ENCODE peak calls at places on chromosomes 7 and 10, in seven cellular contexts. One of them, this sample, is unnamed.

GRCh38 chr10:106557053-106557452 is 607.5 kb downstream of the SORCS1 start:
- DNase-seq in T-cell: no peak
- DNase-seq in HT1080: peak
- DNase-seq in stomach: no peak
- DNase-seq in activated CD4-positive, alpha-beta T cell treated with anti-CD3 and anti-CD28 coated beads, Interleukin-2, amount 10 ng/mL, durations not matched to agents 7 days and 5 days: no peak
- DNase-seq in adrenal gland: no peak
- DNase-seq in HEK293T: no peak
- DNase-seq in this sample: no peak

GRCh38 chr10:94129393-94130130 is 135.8 kb downstream of the PLCE1 start:
- DNase-seq in T-cell: no peak
- DNase-seq in HT1080: peak
- DNase-seq in HEK293T: no peak
- DNase-seq in stomach: no peak
- DNase-seq in activated CD4-positive, alpha-beta T cell treated with anti-CD3 and anti-CD28 coated beads, Interleukin-2, amount 10 ng/mL, durations not matched to agents 7 days and 5 days: no peak
- DNase-seq in adrenal gland: peak
- DNase-seq in this sample: no peak

GRCh38 chr10:47260505-47261111 is 39.4 kb upstream of the GDF10 start:
- DNase-seq in HEK293T: no peak
- DNase-seq in T-cell: no peak
- DNase-seq in adrenal gland: no peak
- DNase-seq in activated CD4-positive, alpha-beta T cell treated with anti-CD3 and anti-CD28 coated beads, Interleukin-2, amount 10 ng/mL, durations not matched to agents 7 days and 5 days: no peak
- DNase-seq in stomach: no peak
- DNase-seq in HT1080: no peak
- DNase-seq in this sample: no peak

GRCh38 chr10:126278846-126279245 is 109.4 kb downstream of the ADAM12 start:
- DNase-seq in stomach: no peak
- DNase-seq in HEK293T: no peak
- DNase-seq in HT1080: no peak
- DNase-seq in adrenal gland: no peak
- DNase-seq in T-cell: no peak
- DNase-seq in activated CD4-positive, alpha-beta T cell treated with anti-CD3 and anti-CD28 coated beads, Interleukin-2, amount 10 ng/mL, durations not matched to agents 7 days and 5 days: no peak
- DNase-seq in this sample: no peak

GRCh38 chr10:92204238-92204637 is 86.6 kb downstream of the CPEB3 start:
- DNase-seq in HEK293T: no peak
- DNase-seq in HT1080: no peak
- DNase-seq in activated CD4-positive, alpha-beta T cell treated with anti-CD3 and anti-CD28 coated beads, Interleukin-2, amount 10 ng/mL, durations not matched to agents 7 days and 5 days: no peak
- DNase-seq in stomach: no peak
- DNase-seq in T-cell: no peak
- DNase-seq in adrenal gland: no peak
- DNase-seq in this sample: no peak

GRCh38 chr10:95814011-95814727 is 58.2 kb downstream of the ENTPD1 start:
- DNase-seq in HEK293T: no peak
- DNase-seq in adrenal gland: peak
- DNase-seq in activated CD4-positive, alpha-beta T cell treated with anti-CD3 and anti-CD28 coated beads, Interleukin-2, amount 10 ng/mL, durations not matched to agents 7 days and 5 days: no peak
- DNase-seq in HT1080: peak
- DNase-seq in stomach: no peak
- DNase-seq in T-cell: no peak
- DNase-seq in this sample: peak

GRCh38 chr10:106711313-106711906 is 453.1 kb downstream of the SORCS1 start:
- DNase-seq in HT1080: peak
- DNase-seq in stomach: peak
- DNase-seq in T-cell: no peak
- DNase-seq in adrenal gland: peak
- DNase-seq in HEK293T: peak
- DNase-seq in activated CD4-positive, alpha-beta T cell treated with anti-CD3 and anti-CD28 coated beads, Interleukin-2, amount 10 ng/mL, durations not matched to agents 7 days and 5 days: peak
- DNase-seq in this sample: no peak

GRCh38 chr10:14605231-14605925 is 169.3 kb downstream of the FAM107B start:
- DNase-seq in T-cell: no peak
- DNase-seq in activated CD4-positive, alpha-beta T cell treated with anti-CD3 and anti-CD28 coated beads, Interleukin-2, amount 10 ng/mL, durations not matched to agents 7 days and 5 days: peak
- DNase-seq in HT1080: peak
- DNase-seq in HEK293T: no peak
- DNase-seq in adrenal gland: peak
- DNase-seq in stomach: no peak
- DNase-seq in this sample: peak

GRCh38 chr10:74310652-74311257 is 159.7 kb downstream of the ADK start:
- DNase-seq in HEK293T: no peak
- DNase-seq in activated CD4-positive, alpha-beta T cell treated with anti-CD3 and anti-CD28 coated beads, Interleukin-2, amount 10 ng/mL, durations not matched to agents 7 days and 5 days: no peak
- DNase-seq in adrenal gland: no peak
- DNase-seq in HT1080: no peak
- DNase-seq in stomach: no peak
- DNase-seq in T-cell: no peak
- DNase-seq in this sample: no peak

GRCh38 chr7:73871163-73872011 is 10.4 kb downstream of the TMEM270 start:
- DNase-seq in T-cell: no peak
- DNase-seq in HEK293T: no peak
- DNase-seq in stomach: no peak
- DNase-seq in adrenal gland: no peak
- DNase-seq in activated CD4-positive, alpha-beta T cell treated with anti-CD3 and anti-CD28 coated beads, Interleukin-2, amount 10 ng/mL, durations not matched to agents 7 days and 5 days: no peak
- DNase-seq in HT1080: no peak
- DNase-seq in this sample: no peak

GRCh38 chr7:50502001-50502684 is 52.0 kb upstream of the FIGNL1 start:
- DNase-seq in activated CD4-positive, alpha-beta T cell treated with anti-CD3 and anti-CD28 coated beads, Interleukin-2, amount 10 ng/mL, durations not matched to agents 7 days and 5 days: no peak
- DNase-seq in T-cell: no peak
- DNase-seq in stomach: no peak
- DNase-seq in adrenal gland: peak
- DNase-seq in HEK293T: no peak
- DNase-seq in HT1080: peak
- DNase-seq in this sample: peak

This sample was measured in endothelial cell of umbilical vein.